ENCODE peak calls at places on chromosome 16, in seven cellular contexts. A, M, Q, O, G, F and W are unnamed samples.
A peak's percentile ranks its signal among the peaks of the same experiment; 100 is the strongest.

GRCh38 chr16:83005653-83006160 is 378.9 kb downstream of the CDH13 start:
- DNase-seq in A (no peak), M (no peak), Q (no peak), O (no peak), G (no peak), F (no peak), W (no peak)

GRCh38 chr16:73831197-73831596 is 465.4 kb upstream of the PSMD7 start:
- DNase-seq in A (no peak), M (no peak), Q (no peak), O (no peak), G (no peak), F (no peak), W (no peak)

GRCh38 chr16:78448658-78449327 is 349.3 kb downstream of the WWOX start:
- DNase-seq in A (no peak), M (no peak), Q (no peak), O (no peak), G (no peak), F (no peak), W (no peak)

GRCh38 chr16:188674-189073 is 8.4 kb downstream of the HBQ1 start:
- DNase-seq in A (no peak), M (no peak), Q (no peak), O (no peak), G (no peak), F (no peak), W (no peak)

GRCh38 chr16:1184980-1185379 is 32.1 kb downstream of the CACNA1H start:
- DNase-seq in A (no peak), M (no peak), Q (no peak), O (no peak), G (no peak), F (no peak), W (no peak)

GRCh38 chr16:64152010-64152767 is 969.7 kb downstream of the CDH11 start:
- DNase-seq in A (peak; percentile 15), M (no peak), Q (no peak), O (no peak), G (peak; percentile 47), F (no peak), W (no peak)

GRCh38 chr16:31507617-31507928 is 618 bp downstream of the RUSF1 start:
- DNase-seq in A (no peak), M (no peak), Q (no peak), O (no peak), G (no peak), F (no peak), W (no peak)

GRCh38 chr16:73095885-73096341 is 48.0 kb upstream of the ZFHX3 start:
- DNase-seq in A (peak; percentile 71), M (no peak), Q (no peak), O (no peak), G (no peak), F (peak; percentile 27), W (no peak)

GRCh38 chr16:35188288-35189155 is 1729.1 kb downstream of the TP53TG3F start:
- DNase-seq in A (no peak), M (no peak), Q (no peak), O (no peak), G (no peak), F (no peak), W (no peak)

GRCh38 chr16:82761858-82762257 is 135.1 kb downstream of the CDH13 start:
- DNase-seq in A (peak; percentile 13), M (no peak), Q (no peak), O (no peak), G (no peak), F (no peak), W (no peak)

GRCh38 chr16:66275795-66276428 is 90.6 kb upstream of the CDH5 start:
- DNase-seq in A (peak; percentile 71), M (no peak), Q (no peak), O (peak; percentile 47), G (no peak), F (no peak), W (no peak)

GRCh38 chr16:30184430-30185140 is 1.2 kb downstream of the CORO1A start:
- DNase-seq in A (peak; percentile 30), M (no peak), Q (no peak), O (peak; percentile 43), G (no peak), F (peak; percentile 60), W (no peak)

GRCh38 chr16:8686031-8686621 is 11.7 kb downstream of the ABAT start:
- DNase-seq in A (peak; percentile 78), M (peak; percentile 21), Q (no peak), O (no peak), G (no peak), F (peak; percentile 78), W (no peak)

GRCh38 chr16:27759301-27759871 is 209.4 kb downstream of the KATNIP start:
- DNase-seq in A (no peak), M (no peak), Q (no peak), O (no peak), G (peak; percentile 22), F (no peak), W (peak; percentile 66)

GRCh38 chr16:51508813-51509212 is 357.7 kb upstream of the SALL1 start:
- DNase-seq in A (no peak), M (no peak), Q (no peak), O (no peak), G (peak; percentile 39), F (no peak), W (no peak)

GRCh38 chr16:89581861-89582563 is 6.5 kb downstream of the CPNE7 start:
- DNase-seq in A (no peak), M (peak; percentile 68), Q (no peak), O (no peak), G (no peak), F (no peak), W (no peak)

GRCh38 chr16:89821438-89822187 is 5.2 kb upstream of the FANCA start:
- DNase-seq in A (no peak), M (no peak), Q (no peak), O (no peak), G (no peak), F (no peak), W (no peak)

GRCh38 chr16:23119570-23119969 is 29.7 kb downstream of the USP31 start:
- DNase-seq in A (peak; percentile 12), M (no peak), Q (no peak), O (no peak), G (peak; percentile 51), F (no peak), W (no peak)

GRCh38 chr16:23909792-23910418 is 74.1 kb downstream of the PRKCB start:
- DNase-seq in A (no peak), M (no peak), Q (no peak), O (no peak), G (no peak), F (no peak), W (no peak)

GRCh38 chr16:86679490-86679889 is 101.1 kb downstream of the FOXL1 start:
- DNase-seq in A (no peak), M (no peak), Q (no peak), O (no peak), G (no peak), F (no peak), W (no peak)

GRCh38 chr16:86874141-86874540 is 295.8 kb downstream of the FOXL1 start:
- DNase-seq in A (no peak), M (no peak), Q (no peak), O (peak; percentile 55), G (no peak), F (no peak), W (no peak)

GRCh38 chr16:87733190-87733589 is 32.6 kb downstream of the KLHDC4 start:
- DNase-seq in A (no peak), M (no peak), Q (no peak), O (no peak), G (no peak), F (no peak), W (no peak)

GRCh38 chr16:27511657-27512056 is 38.1 kb downstream of the GTF3C1 start:
- DNase-seq in A (peak; percentile 96), M (no peak), Q (no peak), O (no peak), G (no peak), F (peak; percentile 78), W (no peak)

GRCh38 chr16:56967733-56968132 is 6.0 kb downstream of the CETP start:
- DNase-seq in A (no peak), M (no peak), Q (no peak), O (no peak), G (no peak), F (no peak), W (no peak)

GRCh38 chr16:765971-766819 is 5.7 kb downstream of the MSLN start:
- DNase-seq in A (no peak), M (no peak), Q (no peak), O (no peak), G (no peak), F (no peak), W (no peak)

GRCh38 chr16:53433930-53434435 is 288 bp upstream of the RBL2 start:
- DNase-seq in A (no peak), M (no peak), Q (no peak), O (peak; percentile 88), G (no peak), F (peak; percentile 90), W (no peak)

GRCh38 chr16:67409631-67410030 is 6.6 kb downstream of the ZDHHC1 start:
- DNase-seq in A (no peak), M (no peak), Q (no peak), O (no peak), G (no peak), F (no peak), W (no peak)

GRCh38 chr16:47143677-47144558 is at the start of gene NETO2:
- DNase-seq in A (peak; percentile 91), M (peak; percentile 22), Q (peak; percentile 44), O (peak; percentile 88), G (no peak), F (peak; percentile 59), W (peak; percentile 64)

GRCh38 chr16:85350973-85351372 is 238.7 kb upstream of the CIBAR2 start:
- DNase-seq in A (peak; percentile 68), M (peak; percentile 97), Q (peak; percentile 65), O (no peak), G (peak; percentile 83), F (peak; percentile 93), W (peak; percentile 78)

GRCh38 chr16:77434365-77435239 is at the start of gene ADAMTS18:
- DNase-seq in A (peak; percentile 78), M (no peak), Q (no peak), O (no peak), G (no peak), F (no peak), W (no peak)

GRCh38 chr16:1691276-1691675 is 13.2 kb downstream of the JPT2 start:
- DNase-seq in A (no peak), M (no peak), Q (no peak), O (no peak), G (no peak), F (no peak), W (no peak)

GRCh38 chr16:21260870-21261791 is 17.0 kb downstream of the CRYM start:
- DNase-seq in A (peak; percentile 53), M (no peak), Q (no peak), O (no peak), G (peak; percentile 39), F (no peak), W (no peak)

GRCh38 chr16:89383095-89384003 is 107.0 kb downstream of the ANKRD11 start:
- DNase-seq in A (peak; percentile 78), M (no peak), Q (no peak), O (peak; percentile 70), G (no peak), F (peak; percentile 58), W (no peak)